ENCODE peak calls at places on chromosomes 6 and 20, in five cellular contexts. U, W, L, D and E are unnamed samples.

GRCh38 chr20:58547527-58548475 is 32.6 kb upstream of the APCDD1L start:
- DNase-seq in U (no peak), W (no peak), L (no peak), D (no peak), E (no peak)

GRCh38 chr6:33706136-33706725 is 5.3 kb downstream of the UQCC2 start:
- DNase-seq in U (no peak), W (no peak), L (no peak), D (no peak), E (no peak)

GRCh38 chr6:82984720-82985119 is 80.9 kb downstream of the UBE3D start:
- DNase-seq in U (no peak), W (no peak), L (no peak), D (no peak), E (no peak)

GRCh38 chr6:112214749-112215269 is 39.6 kb downstream of the LAMA4 start:
- DNase-seq in U (no peak), W (peak; percentile 58), L (no peak), D (no peak), E (no peak)

GRCh38 chr6:138559153-138559552 is 59.9 kb upstream of the NHSL1 start:
- DNase-seq in U (no peak), W (no peak), L (no peak), D (no peak), E (no peak)

GRCh38 chr6:111993342-111993741 is 60.6 kb upstream of the CCN6 start:
- DNase-seq in U (no peak), W (no peak), L (no peak), D (no peak), E (no peak)

GRCh38 chr20:43916875-43917371 is 2.3 kb downstream of the TOX2 start:
- DNase-seq in U (no peak), W (no peak), L (peak; percentile 23), D (no peak), E (no peak)

GRCh38 chr20:11509776-11510175 is 407.9 kb upstream of the BTBD3 start:
- DNase-seq in U (no peak), W (no peak), L (no peak), D (no peak), E (no peak)

GRCh38 chr6:111715321-111715720 is 109.6 kb upstream of the TRAF3IP2 start:
- DNase-seq in U (no peak), W (no peak), L (no peak), D (no peak), E (no peak)

GRCh38 chr6:125974214-125974866 is 12.0 kb upstream of the TRMT11 start:
- DNase-seq in U (peak; percentile 35), W (peak; percentile 56), L (no peak), D (peak; percentile 34), E (peak; percentile 39)

GRCh38 chr6:137043710-137044365 is 927 bp downstream of the IL20RA start:
- DNase-seq in U (no peak), W (no peak), L (no peak), D (no peak), E (no peak)

GRCh38 chr20:9594284-9594875 is 80.0 kb downstream of the LAMP5 start:
- DNase-seq in U (no peak), W (peak; percentile 47), L (no peak), D (no peak), E (no peak)

GRCh38 chr6:42354707-42355106 is 97.0 kb downstream of the TRERF1 start:
- DNase-seq in U (no peak), W (no peak), L (no peak), D (no peak), E (no peak)

GRCh38 chr6:106279179-106279578 is 46.4 kb downstream of the ATG5 start:
- DNase-seq in U (no peak), W (no peak), L (no peak), D (no peak), E (no peak)

GRCh38 chr6:165774903-165775608 is 112.0 kb upstream of the PDE10A start:
- DNase-seq in U (peak; percentile 28), W (peak; percentile 39), L (no peak), D (no peak), E (no peak)

GRCh38 chr20:63955281-63955845 is 853 bp downstream of the UCKL1 start:
- DNase-seq in U (peak; percentile 33), W (peak; percentile 33), L (no peak), D (peak; percentile 75), E (peak; percentile 64)

GRCh38 chr6:37490466-37491015 is 9.2 kb downstream of the CCDC167 start:
- DNase-seq in U (no peak), W (no peak), L (no peak), D (peak; percentile 49), E (no peak)
- TF ChIP-seq FOXM1 in U (no peak), W (no peak), L (no peak), D (no peak), E (no peak)

DNA sequence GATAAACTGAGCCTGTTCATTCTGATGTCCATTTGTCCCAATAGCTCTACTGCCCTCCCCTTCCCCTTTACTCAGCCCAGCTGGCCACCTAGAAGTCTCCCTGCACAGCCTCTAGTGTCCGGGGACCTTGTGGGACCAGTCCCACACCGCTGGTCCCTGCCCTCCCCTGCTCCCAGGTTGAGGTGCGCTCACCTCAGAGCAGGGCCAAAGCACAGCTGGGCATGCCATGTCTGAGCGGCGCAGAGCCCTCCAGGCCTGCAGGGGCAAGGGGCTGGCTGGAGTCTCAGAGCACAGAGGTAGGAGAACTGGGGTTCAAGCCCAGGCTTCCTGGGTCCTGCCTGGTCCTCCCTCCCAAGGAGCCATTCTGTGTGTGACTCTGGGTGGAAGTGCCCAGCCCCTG is 24.7 kb upstream of the FANCE start:
- DNase-seq in U (no peak), W (no peak), L (no peak), D (no peak), E (no peak)
- TF ChIP-seq FOXM1 in U (no peak), W (no peak), L (no peak), D (no peak), E (no peak)

GRCh38 chr6:71585472-71585871 is 296.9 kb downstream of the OGFRL1 start:
- DNase-seq in U (no peak), W (no peak), L (no peak), D (no peak), E (no peak)
- TF ChIP-seq FOXM1 in U (no peak), W (no peak), L (no peak), D (no peak), E (no peak)

DNA sequence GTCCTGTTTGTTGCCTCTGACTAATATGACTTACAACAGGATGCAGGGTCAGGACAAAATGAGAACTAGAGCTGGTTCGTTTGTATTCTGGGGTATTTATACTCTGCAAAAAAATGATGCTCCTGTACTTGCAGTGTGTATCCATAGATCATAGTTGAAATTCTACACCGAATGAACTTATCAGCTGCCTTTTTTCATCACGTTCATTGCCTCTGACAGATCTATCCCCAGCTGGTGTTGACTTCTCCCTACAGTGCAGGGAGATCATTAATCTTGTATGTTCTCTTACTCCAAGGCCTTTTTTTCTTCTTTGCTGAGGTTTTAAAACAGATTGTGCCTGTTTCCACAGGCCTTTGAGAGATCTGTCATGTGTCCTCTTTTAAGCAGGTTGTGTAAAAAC is 78.9 kb upstream of the CD83 start:
- DNase-seq in U (no peak), W (no peak), L (no peak), D (no peak), E (no peak)
- TF ChIP-seq FOXM1 in U (no peak), W (no peak), L (no peak), D (no peak), E (no peak)

DNA sequence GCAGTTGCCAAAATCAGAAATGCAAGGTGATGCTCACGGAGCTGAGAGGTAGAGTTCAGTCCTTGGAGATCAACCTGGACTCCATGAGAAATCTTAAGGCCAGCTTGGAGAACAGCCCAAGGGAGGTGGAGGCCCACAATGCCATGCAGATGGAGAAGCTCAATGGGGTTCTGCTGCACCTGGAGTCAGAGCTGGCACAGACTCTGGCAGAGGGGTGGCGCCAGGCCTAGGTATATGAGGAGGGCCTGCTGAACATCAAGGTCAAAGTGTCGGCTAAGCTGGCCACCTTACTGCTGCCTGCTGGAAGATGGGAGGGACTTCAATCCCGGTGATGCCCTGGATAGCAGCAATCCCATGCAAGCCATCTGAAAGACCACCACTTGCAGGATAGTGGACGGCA is 23.9 kb upstream of the FUT9 start:
- DNase-seq in U (no peak), W (no peak), L (no peak), D (no peak), E (no peak)
- TF ChIP-seq FOXM1 in U (no peak), W (no peak), L (no peak), D (no peak), E (no peak)

GRCh38 chr6:28673800-28674671 is 148.4 kb downstream of the GPX5 start:
- DNase-seq in U (peak; percentile 71), W (peak; percentile 75), L (peak; percentile 48), D (peak; percentile 75), E (no peak)
- TF ChIP-seq FOXM1 in U (no peak), W (no peak), L (no peak), D (no peak), E (no peak)